ENCODE peak calls at places on chromosomes 11 and 22, in nine cellular contexts. One of them, this sample, is unnamed.
A peak's percentile ranks its signal among the peaks of the same experiment; 100 is the strongest.

GRCh38 chr11:130476200-130476921 is 27.9 kb downstream of the ADAMTS15 start:
- DNase-seq in astrocyte of the cerebellum: no peak
- DNase-seq in progenitor cell of endocrine pancreas: no peak
- DNase-seq in AG10803: peak; percentile 67
- DNase-seq in mammary epithelial cell: no peak
- DNase-seq in uterus: no peak
- DNase-seq in lung: no peak
- DNase-seq in keratinocyte: no peak
- DNase-seq in heart right ventricle: peak; percentile 42
- DNase-seq in this sample: no peak

GRCh38 chr11:69456712-69457111 is 24.8 kb upstream of the LINC01488 start:
- DNase-seq in astrocyte of the cerebellum: no peak
- DNase-seq in progenitor cell of endocrine pancreas: no peak
- DNase-seq in AG10803: no peak
- DNase-seq in mammary epithelial cell: no peak
- DNase-seq in uterus: no peak
- DNase-seq in lung: no peak
- DNase-seq in keratinocyte: no peak
- DNase-seq in heart right ventricle: no peak
- DNase-seq in this sample: no peak

GRCh38 chr22:21000987-21001600 is 824 bp downstream of the THAP7 start:
- DNase-seq in astrocyte of the cerebellum: no peak
- DNase-seq in progenitor cell of endocrine pancreas: no peak
- DNase-seq in AG10803: no peak
- DNase-seq in mammary epithelial cell: no peak
- DNase-seq in uterus: no peak
- DNase-seq in lung: no peak
- DNase-seq in keratinocyte: no peak
- DNase-seq in heart right ventricle: no peak
- DNase-seq in this sample: peak; percentile 13

GRCh38 chr11:26106713-26107112 is 225.2 kb upstream of the ANO3 start:
- DNase-seq in astrocyte of the cerebellum: no peak
- DNase-seq in progenitor cell of endocrine pancreas: no peak
- DNase-seq in AG10803: no peak
- DNase-seq in mammary epithelial cell: no peak
- DNase-seq in uterus: no peak
- DNase-seq in lung: no peak
- DNase-seq in keratinocyte: no peak
- DNase-seq in heart right ventricle: no peak
- DNase-seq in this sample: no peak

GRCh38 chr11:118276422-118276821 is 12.3 kb upstream of the MPZL2 start:
- DNase-seq in astrocyte of the cerebellum: no peak
- DNase-seq in progenitor cell of endocrine pancreas: no peak
- DNase-seq in AG10803: no peak
- DNase-seq in mammary epithelial cell: peak; percentile 55
- DNase-seq in uterus: no peak
- DNase-seq in lung: no peak
- DNase-seq in keratinocyte: no peak
- DNase-seq in heart right ventricle: no peak
- DNase-seq in this sample: no peak

GRCh38 chr11:118003021-118003423 is 16.8 kb downstream of the IL10RA start:
- DNase-seq in astrocyte of the cerebellum: no peak
- DNase-seq in progenitor cell of endocrine pancreas: no peak
- DNase-seq in AG10803: no peak
- DNase-seq in mammary epithelial cell: no peak
- DNase-seq in uterus: no peak
- DNase-seq in lung: no peak
- DNase-seq in keratinocyte: no peak
- DNase-seq in heart right ventricle: no peak
- DNase-seq in this sample: no peak

GRCh38 chr11:80899381-80899780 is 1458.6 kb upstream of the TENM4 start:
- DNase-seq in astrocyte of the cerebellum: peak; percentile 8
- DNase-seq in progenitor cell of endocrine pancreas: no peak
- DNase-seq in AG10803: peak; percentile 1
- DNase-seq in mammary epithelial cell: peak; percentile 76
- DNase-seq in uterus: no peak
- DNase-seq in lung: no peak
- DNase-seq in keratinocyte: no peak
- DNase-seq in heart right ventricle: no peak
- DNase-seq in this sample: no peak

GRCh38 chr22:44685384-44686056 is 16.5 kb upstream of the PRR5 start:
- DNase-seq in astrocyte of the cerebellum: no peak
- DNase-seq in progenitor cell of endocrine pancreas: no peak
- DNase-seq in AG10803: peak; percentile 84
- DNase-seq in mammary epithelial cell: peak; percentile 97
- DNase-seq in uterus: no peak
- DNase-seq in lung: peak; percentile 62
- DNase-seq in keratinocyte: peak; percentile 93
- DNase-seq in heart right ventricle: no peak
- DNase-seq in this sample: peak; percentile 38

GRCh38 chr11:68749501-68750196 is 1.7 kb downstream of the TESMIN start:
- DNase-seq in astrocyte of the cerebellum: no peak
- DNase-seq in progenitor cell of endocrine pancreas: no peak
- DNase-seq in AG10803: no peak
- DNase-seq in mammary epithelial cell: no peak
- DNase-seq in uterus: no peak
- DNase-seq in lung: no peak
- DNase-seq in keratinocyte: no peak
- DNase-seq in heart right ventricle: no peak
- DNase-seq in this sample: no peak

DNA sequence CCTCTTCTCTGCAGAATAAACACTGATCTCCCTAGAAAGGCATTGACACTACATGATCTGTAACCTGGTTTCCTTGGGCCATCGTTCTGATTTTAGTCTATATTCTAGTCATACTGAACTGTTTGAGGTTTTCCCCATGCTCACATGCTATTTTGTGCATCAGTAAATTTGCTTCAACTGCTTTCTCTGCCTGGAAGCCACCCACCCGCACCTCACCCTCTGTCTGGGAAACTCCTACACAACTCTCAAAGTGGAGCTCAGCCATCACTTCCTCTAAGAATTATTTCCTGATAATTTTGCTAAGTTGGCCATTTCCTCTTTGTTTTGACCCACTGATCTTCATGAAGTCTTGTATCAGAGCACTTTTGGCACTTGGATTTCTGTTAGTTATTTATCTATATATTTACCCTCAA is 36.1 kb downstream of the MMP20 start:
- DNase-seq in astrocyte of the cerebellum: no peak
- DNase-seq in progenitor cell of endocrine pancreas: no peak
- DNase-seq in AG10803: no peak
- DNase-seq in mammary epithelial cell: no peak
- DNase-seq in uterus: no peak
- DNase-seq in lung: no peak
- DNase-seq in keratinocyte: no peak
- DNase-seq in heart right ventricle: no peak
- DNase-seq in this sample: no peak
- TF ChIP-seq CTCF in astrocyte of the cerebellum: no peak
- TF ChIP-seq CTCF in progenitor cell of endocrine pancreas: no peak
- TF ChIP-seq CTCF in AG10803: no peak
- TF ChIP-seq CTCF in mammary epithelial cell: no peak
- TF ChIP-seq CTCF in uterus: no peak
- TF ChIP-seq CTCF in lung: no peak
- TF ChIP-seq CTCF in keratinocyte: no peak
- TF ChIP-seq CTCF in heart right ventricle: no peak
- TF ChIP-seq CTCF in this sample: no peak

DNA sequence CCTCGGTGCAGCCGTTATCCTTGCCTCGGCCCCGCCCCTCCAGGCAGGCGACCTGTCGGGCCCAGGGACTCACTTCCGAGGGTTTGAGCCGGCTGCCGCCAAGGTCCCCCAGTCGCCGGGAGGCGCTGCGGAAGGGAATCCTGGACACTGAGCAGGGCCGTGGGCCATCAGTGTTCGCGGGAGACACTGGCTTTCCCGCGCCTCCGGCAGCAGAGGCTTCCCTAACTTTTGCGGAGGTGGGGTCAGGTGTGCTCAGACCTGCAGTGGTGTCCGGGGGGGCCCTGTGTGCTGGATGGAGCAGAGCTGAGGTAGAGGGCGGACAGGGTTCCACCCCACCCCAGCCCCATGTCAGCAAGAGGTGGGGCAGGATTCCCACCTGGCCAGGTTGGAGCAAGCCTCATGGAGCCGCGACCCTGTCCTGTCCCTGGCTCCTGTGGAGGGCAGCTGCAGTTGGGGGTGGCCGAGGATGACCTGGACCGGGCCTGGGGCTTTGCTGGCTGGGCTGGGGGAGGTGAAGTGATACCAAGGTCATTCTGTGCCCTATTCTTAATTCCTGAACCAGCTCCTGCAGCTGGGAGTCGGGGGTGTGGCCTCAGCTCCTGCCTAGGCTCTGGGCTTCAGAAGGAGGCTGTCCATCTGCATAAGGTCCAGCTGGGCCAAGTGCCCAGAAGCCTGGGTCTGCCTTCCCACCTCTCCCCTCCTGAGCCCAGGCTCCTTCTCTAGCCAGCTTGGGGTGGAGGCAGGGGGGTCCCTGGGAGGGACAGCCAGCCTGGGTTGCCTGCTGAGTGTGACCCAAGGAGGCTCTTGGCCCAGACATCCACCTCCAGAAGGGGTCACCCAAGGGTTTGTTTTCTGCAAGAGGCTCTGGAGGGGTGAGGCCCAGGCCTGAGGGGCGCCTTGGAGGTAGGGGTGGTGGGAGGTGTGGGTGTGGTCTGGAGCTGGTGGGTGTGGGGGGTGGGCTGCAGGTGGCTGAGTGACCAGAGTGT is 8.4 kb downstream of the TSPAN4 start:
- DNase-seq in astrocyte of the cerebellum: no peak
- DNase-seq in progenitor cell of endocrine pancreas: no peak
- DNase-seq in AG10803: no peak
- DNase-seq in mammary epithelial cell: no peak
- DNase-seq in uterus: no peak
- DNase-seq in lung: no peak
- DNase-seq in keratinocyte: no peak
- DNase-seq in heart right ventricle: no peak
- DNase-seq in this sample: no peak
- TF ChIP-seq CTCF in astrocyte of the cerebellum: peak; percentile 6
- TF ChIP-seq CTCF in progenitor cell of endocrine pancreas: peak; percentile 17
- TF ChIP-seq CTCF in AG10803: no peak
- TF ChIP-seq CTCF in mammary epithelial cell: peak; percentile 9
- TF ChIP-seq CTCF in uterus: no peak
- TF ChIP-seq CTCF in lung: no peak
- TF ChIP-seq CTCF in keratinocyte: no peak
- TF ChIP-seq CTCF in heart right ventricle: no peak
- TF ChIP-seq CTCF in this sample: peak; percentile 15

DNA sequence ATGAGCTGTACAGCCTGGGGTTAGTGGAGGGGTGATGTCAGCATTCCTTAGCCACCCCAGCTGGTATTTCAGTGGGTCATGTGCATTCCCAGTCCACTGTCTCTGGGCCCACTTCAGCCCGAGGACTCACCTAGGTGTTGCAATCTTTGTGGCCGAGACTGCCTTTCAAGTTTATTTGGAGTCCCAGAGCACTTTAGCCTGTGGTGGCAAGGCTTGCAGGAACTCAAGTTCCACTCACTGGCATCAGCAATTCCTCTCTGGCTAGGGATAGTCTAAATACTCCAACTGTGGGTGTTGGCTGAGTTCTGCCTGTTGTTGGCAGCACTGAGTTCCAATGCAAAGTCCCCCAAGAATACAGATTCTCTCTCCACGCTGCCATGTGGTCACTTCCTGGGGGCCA is 191.6 kb upstream of the PGR start:
- DNase-seq in astrocyte of the cerebellum: no peak
- DNase-seq in progenitor cell of endocrine pancreas: no peak
- DNase-seq in AG10803: no peak
- DNase-seq in mammary epithelial cell: peak; percentile 44
- DNase-seq in uterus: no peak
- DNase-seq in lung: peak; percentile 77
- DNase-seq in keratinocyte: no peak
- DNase-seq in heart right ventricle: no peak
- DNase-seq in this sample: no peak
- TF ChIP-seq CTCF in astrocyte of the cerebellum: no peak
- TF ChIP-seq CTCF in progenitor cell of endocrine pancreas: no peak
- TF ChIP-seq CTCF in AG10803: no peak
- TF ChIP-seq CTCF in mammary epithelial cell: no peak
- TF ChIP-seq CTCF in uterus: no peak
- TF ChIP-seq CTCF in lung: no peak
- TF ChIP-seq CTCF in keratinocyte: no peak
- TF ChIP-seq CTCF in heart right ventricle: no peak
- TF ChIP-seq CTCF in this sample: no peak

GRCh38 chr22:37045958-37046357 is 5.6 kb upstream of the KCTD17 start:
- DNase-seq in astrocyte of the cerebellum: no peak
- DNase-seq in progenitor cell of endocrine pancreas: no peak
- DNase-seq in AG10803: peak; percentile 66
- DNase-seq in mammary epithelial cell: no peak
- DNase-seq in uterus: no peak
- DNase-seq in lung: no peak
- DNase-seq in keratinocyte: no peak
- DNase-seq in heart right ventricle: no peak
- DNase-seq in this sample: peak; percentile 41
- TF ChIP-seq CTCF in astrocyte of the cerebellum: peak; percentile 65
- TF ChIP-seq CTCF in progenitor cell of endocrine pancreas: peak; percentile 64
- TF ChIP-seq CTCF in AG10803: peak; percentile 69
- TF ChIP-seq CTCF in mammary epithelial cell: peak; percentile 59
- TF ChIP-seq CTCF in uterus: no peak
- TF ChIP-seq CTCF in lung: no peak
- TF ChIP-seq CTCF in keratinocyte: peak; percentile 56
- TF ChIP-seq CTCF in heart right ventricle: peak; percentile 57
- TF ChIP-seq CTCF in this sample: peak; percentile 85